ENCODE peak calls at places on chromosomes 2 and 18, in ten cellular contexts. B, D, C, M, X, I, J, P, L and S are unnamed samples.

GRCh38 chr2:75500633-75501032 is 60.1 kb downstream of the EVA1A start:
- ATAC-seq in B (no peak), D (no peak), C (no peak), M (no peak), X (no peak), I (no peak), J (no peak), P (no peak), L (no peak), S (no peak)

GRCh38 chr18:7117390-7118355 is at the start of gene LAMA1:
- ATAC-seq in B (no peak), D (no peak), C (no peak), M (no peak), X (no peak), I (peak; percentile 68), J (no peak), P (peak; percentile 50), L (no peak), S (peak; percentile 45)

GRCh38 chr2:9737053-9737875 is 106.0 kb upstream of the TAF1B start:
- ATAC-seq in B (no peak), D (no peak), C (no peak), M (peak; percentile 55), X (no peak), I (no peak), J (no peak), P (no peak), L (peak; percentile 35), S (no peak)

GRCh38 chr2:170711774-170712652 is 3.1 kb upstream of the SP5 start:
- ATAC-seq in B (no peak), D (no peak), C (no peak), M (no peak), X (no peak), I (no peak), J (no peak), P (no peak), L (no peak), S (no peak)

GRCh38 chr2:160347269-160347863 is 146.2 kb downstream of the RBMS1 start:
- ATAC-seq in B (no peak), D (peak; percentile 79), C (no peak), M (peak; percentile 62), X (no peak), I (no peak), J (no peak), P (no peak), L (peak; percentile 48), S (no peak)

GRCh38 chr2:108965540-108966299 is 23.3 kb downstream of the EDAR start:
- ATAC-seq in B (peak; percentile 79), D (no peak), C (no peak), M (no peak), X (peak; percentile 75), I (no peak), J (no peak), P (no peak), L (peak; percentile 76), S (no peak)

GRCh38 chr2:118729760-118730159 is 117.7 kb downstream of the EN1 start:
- ATAC-seq in B (no peak), D (no peak), C (no peak), M (no peak), X (no peak), I (peak; percentile 77), J (no peak), P (no peak), L (no peak), S (no peak)

GRCh38 chr2:73089270-73090030 is 17.9 kb upstream of the SFXN5 start:
- ATAC-seq in B (no peak), D (no peak), C (no peak), M (no peak), X (no peak), I (peak; percentile 74), J (peak; percentile 63), P (peak; percentile 77), L (no peak), S (no peak)

GRCh38 chr2:139378373-139378772 is 598.2 kb upstream of the NXPH2 start:
- ATAC-seq in B (no peak), D (no peak), C (no peak), M (no peak), X (no peak), I (no peak), J (no peak), P (no peak), L (no peak), S (no peak)